ENCODE peak calls at places on chromosomes 13 and 19, in four cellular contexts. O is HCT116, I is SK-N-SH, G is T47D. R is an unnamed sample.

GRCh38 chr19:10044390-10044789 is 31.1 kb downstream of the RDH8 start:
- DNase-seq in I (no peak), G (no peak), O (peak; percentile 61), R (peak; percentile 34)

GRCh38 chr13:73940098-73940497 is 194.1 kb downstream of the KLF12 start:
- DNase-seq in I (no peak), G (no peak), O (no peak), R (no peak)

GRCh38 chr19:2195361-2195760 is 31.6 kb downstream of the DOT1L start:
- DNase-seq in G (no peak), O (no peak), I (no peak), R (no peak)

GRCh38 chr19:4559569-4559968 is at the start of gene SEMA6B:
- DNase-seq in I (no peak), G (no peak), O (no peak), R (no peak)

GRCh38 chr19:33375760-33376159 is 2.3 kb downstream of the CEBPG start:
- DNase-seq in O (no peak), I (no peak), G (no peak), R (no peak)

GRCh38 chr13:105573134-105573533 is 962.3 kb downstream of the EFNB2 start:
- DNase-seq in G (no peak), O (no peak), I (no peak), R (no peak)

GRCh38 chr19:34082289-34083077 is 89.8 kb upstream of the LSM14A start:
- DNase-seq in G (no peak), I (no peak), O (no peak), R (no peak)

GRCh38 chr19:485122-485521 is 11.2 kb upstream of the MADCAM1 start:
- DNase-seq in O (no peak), I (no peak), G (no peak), R (no peak)

GRCh38 chr19:50485284-50485955 is 8.8 kb upstream of the GARIN5A start:
- DNase-seq in G (no peak), O (no peak), I (no peak), R (no peak)

GRCh38 chr13:109684836-109685602 is 101.4 kb downstream of the IRS2 start:
- DNase-seq in I (no peak), G (peak; percentile 74), O (no peak), R (no peak)

GRCh38 chr13:101919541-101920306 is 467.2 kb downstream of the ITGBL1 start:
- DNase-seq in G (peak; percentile 19), I (peak; percentile 6), O (no peak), R (no peak)

GRCh38 chr13:50131998-50132936 is 117.0 kb downstream of the KCNRG start:
- DNase-seq in O (no peak), G (no peak), I (no peak), R (no peak)

GRCh38 chr13:113845723-113846638 is 17.9 kb downstream of the GAS6 start:
- DNase-seq in G (no peak), O (no peak), I (no peak), R (no peak)

GRCh38 chr13:113975416-113975815 is 1.5 kb upstream of the C13orf46 start:
- DNase-seq in O (no peak), G (no peak), I (no peak), R (no peak)

GRCh38 chr13:29474991-29475390 is 120.5 kb downstream of the SLC7A1 start:
- DNase-seq in O (no peak), I (no peak), G (no peak), R (no peak)

GRCh38 chr19:343941-344624 is 513 bp downstream of the MIER2 start:
- DNase-seq in G (no peak), I (peak; percentile 98), O (no peak), R (peak; percentile 92)

GRCh38 chr19:54158812-54159351 is 639 bp downstream of the LENG1 start:
- DNase-seq in O (no peak), G (no peak), I (no peak), R (no peak)

GRCh38 chr19:8097681-8098567 is 45.4 kb downstream of the CCL25 start:
- DNase-seq in I (no peak), O (no peak), G (no peak), R (no peak)

GRCh38 chr13:71320452-71320851 is 546.6 kb downstream of the DACH1 start:
- DNase-seq in G (peak; percentile 63), O (no peak), I (no peak), R (peak; percentile 3)

GRCh38 chr19:632228-633067 is 889 bp downstream of the POLRMT start:
- DNase-seq in G (peak; percentile 42), I (peak; percentile 68), O (no peak), R (peak; percentile 76)

GRCh38 chr19:49812997-49813861 is at the start of gene FUZ:
- DNase-seq in I (peak; percentile 91), G (peak; percentile 95), O (peak; percentile 98), R (peak; percentile 89)

GRCh38 chr19:35462476-35462953 is 14.5 kb downstream of the FFAR2 start:
- DNase-seq in G (no peak), O (no peak), I (no peak), R (no peak)

GRCh38 chr13:111255228-111255790 is 65.1 kb upstream of the TEX29 start:
- DNase-seq in O (no peak), I (no peak), G (no peak), R (no peak)

GRCh38 chr19:3443840-3444694 is 36.3 kb downstream of the SMIM24 start:
- DNase-seq in O (no peak), G (no peak), I (peak; percentile 76), R (no peak)

GRCh38 chr19:5479958-5480357 is 24.7 kb downstream of the ZNRF4 start:
- DNase-seq in I (peak; percentile 74), O (no peak), G (no peak), R (no peak)

GRCh38 chr13:102597029-102598015 is 536 bp downstream of the TPP2 start:
- DNase-seq in G (no peak), O (no peak), I (peak; percentile 64), R (peak; percentile 36)

GRCh38 chr19:35070471-35070870 is 28.9 kb downstream of the HPN start:
- DNase-seq in I (no peak), G (no peak), O (no peak), R (peak; percentile 38)

GRCh38 chr13:97222934-97223710 is 989 bp downstream of the MBNL2 start:
- DNase-seq in O (no peak), I (no peak), G (no peak), R (no peak)

GRCh38 chr19:39679791-39680168 is 24.1 kb downstream of the LGALS16 start:
- DNase-seq in O (no peak), I (no peak), G (no peak), R (no peak)

GRCh38 chr13:40480012-40480914 is 186.2 kb downstream of the FOXO1 start:
- DNase-seq in I (no peak), G (no peak), O (no peak), R (no peak)

GRCh38 chr13:83568019-83568418 is 314.3 kb downstream of the SLITRK1 start:
- DNase-seq in I (no peak), G (no peak), O (no peak), R (no peak)

GRCh38 chr13:98897706-98898105 is 80.2 kb downstream of the DOCK9 start:
- DNase-seq in O (no peak), I (no peak), G (no peak), R (no peak)

GRCh38 chr13:32645854-32646253 is 59.6 kb downstream of the PDS5B start:
- DNase-seq in I (no peak), G (no peak), O (no peak), R (no peak)

GRCh38 chr19:42135836-42136235 is 3.6 kb upstream of the POU2F2 start:
- DNase-seq in G (no peak), O (no peak), I (no peak), R (no peak)

GRCh38 chr19:30079200-30079599 is 137.2 kb downstream of the URI1 start:
- DNase-seq in I (no peak), G (no peak), O (no peak), R (no peak)

GRCh38 chr19:16018801-16019551 is 57.3 kb upstream of the TPM4 start:
- DNase-seq in G (no peak), I (peak; percentile 12), O (no peak), R (no peak)

GRCh38 chr13:26325876-26326275 is 71.9 kb downstream of the CDK8 start:
- DNase-seq in I (no peak), O (no peak), G (no peak), R (no peak)
- TF ChIP-seq JUND in I (no peak), O (no peak), G (no peak), R (no peak)

DNA sequence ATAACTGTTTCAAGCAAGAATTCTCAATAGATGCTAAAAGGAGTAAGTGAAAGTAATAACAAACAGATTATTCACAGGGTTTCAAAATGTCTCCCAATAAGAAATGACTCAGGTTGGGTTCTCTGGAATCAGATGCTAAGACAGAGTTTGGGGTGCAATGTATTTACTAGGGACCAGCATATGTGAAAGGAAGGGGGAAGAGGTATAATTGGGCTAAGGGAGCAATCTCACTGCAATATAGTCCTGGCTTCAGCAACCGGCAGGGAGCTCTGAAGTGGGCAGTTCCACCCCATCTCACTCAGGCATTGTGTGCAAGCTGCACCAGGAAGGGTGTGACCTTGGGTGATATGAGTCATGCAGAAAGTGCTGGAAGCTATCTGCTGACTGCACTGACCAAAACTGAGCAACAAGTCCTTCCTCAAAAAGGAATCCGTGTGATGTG is 23.4 kb downstream of the ZDHHC20 start:
- DNase-seq in O (peak; percentile 87), I (no peak), G (peak; percentile 12), R (peak; percentile 79)
- TF ChIP-seq JUND in O (peak; percentile 83), I (no peak), G (no peak), R (peak; percentile 96)

DNA sequence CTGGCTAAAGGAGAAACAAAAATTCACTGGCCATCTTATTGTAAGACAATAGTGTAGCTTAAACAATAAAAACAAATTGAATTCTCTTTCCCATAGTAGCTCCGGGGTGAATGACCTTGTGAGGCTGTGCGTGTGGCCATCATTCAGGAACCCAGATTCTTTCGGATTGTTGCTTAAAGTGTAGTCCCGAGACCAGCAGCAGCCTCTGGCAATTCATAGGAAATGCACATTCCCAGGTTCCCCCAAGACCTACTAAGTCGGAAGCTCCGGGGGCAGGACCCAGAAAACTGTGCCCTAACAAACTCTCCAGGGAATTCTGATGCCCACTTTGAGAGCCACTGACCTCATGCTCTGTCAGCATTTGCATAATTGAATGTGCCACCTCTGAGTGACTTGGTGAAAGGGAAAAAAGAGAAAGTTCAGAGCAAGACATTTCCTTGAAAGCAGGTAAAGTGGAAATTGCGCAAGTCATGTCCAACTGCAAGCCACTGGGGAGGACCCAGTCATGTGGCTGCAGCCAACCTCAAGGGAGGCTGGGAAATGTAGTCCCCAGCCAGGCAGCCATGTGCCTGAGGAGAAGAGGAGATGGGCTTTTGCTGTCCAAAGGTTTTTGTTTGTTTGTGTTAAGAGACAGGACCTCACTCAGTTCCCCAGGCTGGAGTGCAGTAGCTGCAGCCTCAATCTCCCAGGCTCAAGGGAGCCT is 50.7 kb upstream of the PNMA8B start:
- DNase-seq in I (peak; percentile 62), G (peak; percentile 76), O (no peak), R (peak; percentile 59)
- TF ChIP-seq JUND in I (no peak), G (no peak), O (no peak), R (no peak)

DNA sequence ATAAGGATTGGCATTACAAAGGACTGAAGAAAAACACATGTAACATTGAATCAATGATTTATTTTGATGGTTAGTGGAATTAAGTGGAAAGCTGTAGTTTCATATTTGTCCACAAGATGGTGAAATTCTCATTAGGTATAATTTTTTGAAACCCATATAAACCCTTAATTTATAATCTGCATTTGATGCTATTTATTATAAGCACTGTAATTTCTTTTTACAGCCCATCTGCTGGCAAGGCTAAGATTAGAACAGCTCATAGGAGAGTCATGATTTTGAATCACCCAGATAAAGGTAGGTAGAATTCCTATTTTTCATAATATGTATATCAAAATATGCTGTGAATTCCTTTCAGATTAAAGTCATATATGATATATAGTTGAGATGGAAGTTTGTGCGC is 62.2 kb downstream of the DNAJC15 start:
- DNase-seq in G (peak; percentile 47), I (peak; percentile 17), O (peak; percentile 16), R (peak; percentile 2)
- TF ChIP-seq JUND in G (no peak), I (no peak), O (no peak), R (no peak)